ENCODE peak calls at places on chromosomes 7 and 10, in seven cellular contexts. O is fibroblast of mammary gland, X is neural crest cell, V is K562, K is heart right ventricle, H is NAMALWA, P is amniotic stem cell. U is an unnamed sample.
A peak's percentile ranks its signal among the peaks of the same experiment; 100 is the strongest.

GRCh38 chr10:85995791-85996190 is 370.8 kb downstream of the GRID1 start:
- DNase-seq in O (peak; percentile 12), X (no peak), V (peak; percentile 32), K (no peak), H (peak; percentile 65), P (no peak), U (no peak)

GRCh38 chr10:3898821-3899220 is 113.8 kb upstream of the KLF6 start:
- DNase-seq in O (no peak), X (no peak), V (no peak), K (no peak), H (no peak), P (no peak), U (no peak)

GRCh38 chr7:102236592-102237287 is 49.9 kb upstream of the SH2B2 start:
- DNase-seq in O (peak; percentile 51), X (peak; percentile 73), V (peak; percentile 81), K (peak; percentile 47), H (peak; percentile 79), P (no peak), U (peak; percentile 49)

GRCh38 chr7:18939771-18940576 is 177.5 kb downstream of the TWIST1 start:
- DNase-seq in O (no peak), X (no peak), V (no peak), K (no peak), H (no peak), P (no peak), U (no peak)

GRCh38 chr7:100208911-100209408 is 10.8 kb upstream of the PVRIG start:
- DNase-seq in O (no peak), X (no peak), V (peak; percentile 64), K (no peak), H (no peak), P (no peak), U (no peak)

GRCh38 chr7:2853147-2853546 is 9.0 kb upstream of the GNA12 start:
- DNase-seq in O (peak; percentile 88), X (no peak), V (no peak), K (peak; percentile 53), H (no peak), P (no peak), U (no peak)

GRCh38 chr7:120337308-120337907 is 64.4 kb downstream of the KCND2 start:
- DNase-seq in O (peak; percentile 22), X (no peak), V (peak; percentile 7), K (no peak), H (peak; percentile 68), P (no peak), U (no peak)

GRCh38 chr10:47137311-47137851 is 162.6 kb upstream of the GDF10 start:
- DNase-seq in O (peak; percentile 13), X (no peak), V (no peak), K (no peak), H (no peak), P (peak; percentile 60), U (no peak)

GRCh38 chr10:71687480-71687879 is 32.1 kb downstream of the C10orf105 start:
- DNase-seq in O (no peak), X (no peak), V (no peak), K (no peak), H (no peak), P (no peak), U (no peak)

GRCh38 chr10:115857856-115858255 is 415.1 kb downstream of the GFRA1 start:
- DNase-seq in O (peak; percentile 54), X (no peak), V (no peak), K (no peak), H (no peak), P (no peak), U (no peak)

GRCh38 chr10:121406823-121407545 is 191.3 kb downstream of the FGFR2 start:
- DNase-seq in O (no peak), X (no peak), V (no peak), K (no peak), H (no peak), P (no peak), U (no peak)

GRCh38 chr7:159158888-159159405 is 14.3 kb upstream of the VIPR2 start:
- DNase-seq in O (no peak), X (no peak), V (no peak), K (no peak), H (no peak), P (no peak), U (no peak)

GRCh38 chr7:155222046-155222445 is 75.6 kb upstream of the INSIG1 start:
- DNase-seq in O (no peak), X (no peak), V (no peak), K (no peak), H (no peak), P (no peak), U (no peak)

GRCh38 chr7:45812946-45813345 is 59.9 kb downstream of the CCDC201 start:
- DNase-seq in O (no peak), X (no peak), V (no peak), K (no peak), H (no peak), P (no peak), U (no peak)

GRCh38 chr10:104582604-104582951 is 58.5 kb upstream of the SORCS3 start:
- DNase-seq in O (no peak), X (no peak), V (no peak), K (no peak), H (no peak), P (no peak), U (no peak)

GRCh38 chr10:74419491-74420466 is 268.8 kb downstream of the ADK start:
- DNase-seq in O (peak; percentile 43), X (no peak), V (peak; percentile 38), K (no peak), H (peak; percentile 61), P (no peak), U (no peak)

GRCh38 chr10:119541046-119541445 is 1.5 kb downstream of the RGS10 start:
- DNase-seq in O (peak; percentile 61), X (no peak), V (no peak), K (no peak), H (peak; percentile 25), P (no peak), U (no peak)